ENCODE peak calls at places on chromosomes 13 and 19, in nine cellular contexts. W is SW480; O is M059J; Q is GM04503; U is AG04449; I is OCI-M1; B is Karpas-422; J is activated naive CD4-positive, alpha-beta T cell treated with anti-CD3 and anti-CD28 coated beads for 36 hours; Y is activated CD8-positive, alpha-beta memory T cell treated with anti-CD3 and anti-CD28 coated beads, Interleukin-2, amount 50 U/mL, for 4 hours. G is an unnamed sample.

GRCh38 chr19:42113641-42114348 is 18.5 kb downstream of the POU2F2 start:
- DNase-seq in O (peak), W (peak), U (peak), J (no peak), Q (peak), B (peak), Y (no peak), I (no peak), G (peak)

GRCh38 chr13:112363867-112364528 is 12.2 kb upstream of the SPACA7 start:
- DNase-seq in U (no peak), J (no peak), Q (no peak), O (no peak), Y (no peak), B (no peak), W (no peak), I (no peak), G (no peak)

GRCh38 chr19:48596679-48597465 is 9.7 kb upstream of the SPACA4 start:
- DNase-seq in U (no peak), O (peak), W (no peak), J (peak), Q (no peak), B (peak), I (no peak), Y (peak), G (peak)

GRCh38 chr19:47093841-47094240 is 19.7 kb downstream of the ZC3H4 start:
- DNase-seq in W (no peak), B (no peak), Q (no peak), U (no peak), O (no peak), J (peak), Y (peak), I (no peak), G (no peak)

GRCh38 chr13:83618966-83619365 is 263.3 kb downstream of the SLITRK1 start:
- DNase-seq in Y (no peak), O (peak), B (no peak), W (no peak), U (peak), I (no peak), J (no peak), Q (no peak), G (no peak)

GRCh38 chr13:47211106-47211505 is 314.3 kb upstream of the HTR2A start:
- DNase-seq in J (no peak), B (no peak), U (no peak), O (peak), W (peak), Q (no peak), I (no peak), Y (no peak), G (peak)

GRCh38 chr19:50280074-50280473 is 49.1 kb downstream of the KCNC3 start:
- DNase-seq in W (no peak), J (no peak), O (no peak), B (no peak), Y (no peak), U (no peak), Q (no peak), I (no peak), G (no peak)

GRCh38 chr13:33520480-33520839 is 234.9 kb upstream of the STARD13 start:
- DNase-seq in J (no peak), W (no peak), I (no peak), Q (no peak), O (no peak), B (no peak), Y (no peak), U (no peak), G (no peak)

GRCh38 chr13:83121904-83122303 is 760.4 kb downstream of the SLITRK1 start:
- DNase-seq in J (no peak), U (no peak), W (no peak), B (no peak), Q (no peak), Y (no peak), I (no peak), O (peak), G (peak)

GRCh38 chr13:101523732-101524131 is 71.3 kb downstream of the ITGBL1 start:
- DNase-seq in U (no peak), Q (peak), W (no peak), I (no peak), J (no peak), B (no peak), O (peak), Y (no peak), G (peak)

GRCh38 chr13:110965038-110965754 is 50.3 kb upstream of the ANKRD10 start:
- DNase-seq in U (no peak), I (peak), Q (no peak), Y (no peak), B (no peak), J (peak), O (peak), W (peak), G (peak)

GRCh38 chr19:16213076-16213475 is 15.4 kb downstream of the AP1M1 start:
- DNase-seq in I (no peak), Y (no peak), B (no peak), J (no peak), Q (no peak), O (no peak), U (no peak), W (no peak), G (no peak)

GRCh38 chr19:8593931-8594330 is 16.6 kb downstream of the ADAMTS10 start:
- DNase-seq in J (no peak), U (no peak), Q (no peak), I (peak), W (no peak), O (no peak), B (peak), Y (no peak), G (no peak)

GRCh38 chr13:33078268-33078667 is 62.0 kb downstream of the KL start:
- DNase-seq in O (no peak), W (no peak), B (no peak), Y (no peak), U (no peak), J (no peak), Q (no peak), I (no peak), G (no peak)

GRCh38 chr19:16899566-16900075 is 10.8 kb downstream of the F2RL3 start:
- DNase-seq in J (peak), O (peak), B (peak), I (peak), Q (no peak), U (no peak), W (peak), Y (no peak), G (peak)

GRCh38 chr13:76397413-76397812 is 488.8 kb downstream of the KCTD12 start:
- DNase-seq in I (peak), J (no peak), Q (no peak), B (no peak), W (peak), U (no peak), O (no peak), Y (no peak), G (no peak)

GRCh38 chr19:38145627-38146026 is 78.4 kb downstream of the DPF1 start:
- DNase-seq in U (no peak), Y (no peak), W (no peak), I (peak), B (no peak), Q (no peak), O (no peak), J (no peak), G (no peak)

GRCh38 chr13:74710006-74710405 is 575.8 kb upstream of the KLF12 start:
- DNase-seq in W (no peak), I (no peak), B (no peak), Y (no peak), Q (peak), O (no peak), U (no peak), J (no peak), G (no peak)

GRCh38 chr13:98318263-98318878 is 141.3 kb upstream of the RNF113B start:
- DNase-seq in B (no peak), J (no peak), Y (no peak), Q (no peak), W (peak), O (no peak), I (no peak), U (no peak), G (no peak)

GRCh38 chr13:53445682-53446081 is 417.1 kb downstream of the OLFM4 start:
- DNase-seq in Q (no peak), U (no peak), B (no peak), O (no peak), I (no peak), Y (no peak), J (no peak), W (no peak), G (no peak)